ENCODE peak calls at places on chromosomes 5 and 9, in five cellular contexts. One of them, this sample, is unnamed.

GRCh38 chr5:83834306-83834705 is 113.7 kb upstream of the HAPLN1 start:
- DNase-seq in K562: no peak
- DNase-seq in upper lobe of left lung: no peak
- DNase-seq in endothelial cell of umbilical vein: no peak
- DNase-seq in prostate gland: no peak
- DNase-seq in this sample: no peak

GRCh38 chr5:103800728-103801127 is 238.1 kb upstream of the NUDT12 start:
- DNase-seq in K562: no peak
- DNase-seq in prostate gland: no peak
- DNase-seq in endothelial cell of umbilical vein: no peak
- DNase-seq in upper lobe of left lung: no peak
- DNase-seq in this sample: no peak

GRCh38 chr5:34585601-34586104 is 70.5 kb upstream of the RAI14 start:
- DNase-seq in prostate gland: no peak
- DNase-seq in K562: no peak
- DNase-seq in endothelial cell of umbilical vein: peak; percentile 99
- DNase-seq in upper lobe of left lung: no peak
- DNase-seq in this sample: no peak

GRCh38 chr9:128792978-128793686 is 6.1 kb downstream of the TBC1D13 start:
- DNase-seq in prostate gland: no peak
- DNase-seq in endothelial cell of umbilical vein: no peak
- DNase-seq in K562: no peak
- DNase-seq in upper lobe of left lung: no peak
- DNase-seq in this sample: no peak

GRCh38 chr9:107243757-107244156 is 39.3 kb upstream of the RAD23B start:
- DNase-seq in upper lobe of left lung: no peak
- DNase-seq in endothelial cell of umbilical vein: no peak
- DNase-seq in K562: no peak
- DNase-seq in prostate gland: peak; percentile 78
- DNase-seq in this sample: no peak

GRCh38 chr5:116887104-116887503 is 312.5 kb upstream of the SEMA6A start:
- DNase-seq in prostate gland: no peak
- DNase-seq in endothelial cell of umbilical vein: no peak
- DNase-seq in upper lobe of left lung: no peak
- DNase-seq in K562: no peak
- DNase-seq in this sample: no peak

GRCh38 chr9:92954078-92954861 is 6.9 kb downstream of the FGD3 start:
- DNase-seq in prostate gland: peak; percentile 48
- DNase-seq in upper lobe of left lung: no peak
- DNase-seq in K562: no peak
- DNase-seq in endothelial cell of umbilical vein: no peak
- DNase-seq in this sample: no peak

GRCh38 chr5:1461396-1461795 is 16.2 kb upstream of the SLC6A3 start:
- DNase-seq in upper lobe of left lung: peak; percentile 59
- DNase-seq in endothelial cell of umbilical vein: no peak
- DNase-seq in K562: no peak
- DNase-seq in prostate gland: no peak
- DNase-seq in this sample: no peak

GRCh38 chr9:7777776-7778175 is 21.8 kb downstream of the DMAC1 start:
- DNase-seq in prostate gland: no peak
- DNase-seq in upper lobe of left lung: no peak
- DNase-seq in K562: no peak
- DNase-seq in endothelial cell of umbilical vein: no peak
- DNase-seq in this sample: no peak

GRCh38 chr9:97479496-97480159 is 21.8 kb upstream of the TMOD1 start:
- DNase-seq in prostate gland: no peak
- DNase-seq in K562: no peak
- DNase-seq in upper lobe of left lung: no peak
- DNase-seq in endothelial cell of umbilical vein: no peak
- DNase-seq in this sample: no peak

GRCh38 chr5:78696637-78697036 is 48.1 kb upstream of the LHFPL2 start:
- DNase-seq in prostate gland: no peak
- DNase-seq in upper lobe of left lung: no peak
- DNase-seq in endothelial cell of umbilical vein: peak; percentile 53
- DNase-seq in K562: no peak
- DNase-seq in this sample: no peak

GRCh38 chr9:68974901-68975300 is 39.0 kb downstream of the PRKACG start:
- DNase-seq in upper lobe of left lung: peak; percentile 10
- DNase-seq in prostate gland: no peak
- DNase-seq in endothelial cell of umbilical vein: no peak
- DNase-seq in K562: no peak
- DNase-seq in this sample: no peak

GRCh38 chr5:176810687-176811501 is 535 bp downstream of the UNC5A start:
- DNase-seq in K562: no peak
- DNase-seq in upper lobe of left lung: peak; percentile 80
- DNase-seq in prostate gland: no peak
- DNase-seq in endothelial cell of umbilical vein: no peak
- DNase-seq in this sample: no peak

GRCh38 chr9:129550199-129550839 is 70.6 kb downstream of the C9orf50 start:
- DNase-seq in endothelial cell of umbilical vein: peak; percentile 35
- DNase-seq in upper lobe of left lung: peak; percentile 96
- DNase-seq in K562: no peak
- DNase-seq in prostate gland: peak; percentile 78
- DNase-seq in this sample: peak; percentile 95

GRCh38 chr5:18527017-18527416 is 892.8 kb downstream of the TAF11L14 start:
- DNase-seq in prostate gland: no peak
- DNase-seq in upper lobe of left lung: no peak
- DNase-seq in endothelial cell of umbilical vein: no peak
- DNase-seq in K562: no peak
- DNase-seq in this sample: no peak

GRCh38 chr5:135398855-135399837 is at the start of gene MACROH2A1:
- DNase-seq in upper lobe of left lung: peak; percentile 98
- DNase-seq in K562: peak; percentile 88
- DNase-seq in prostate gland: peak; percentile 84
- DNase-seq in endothelial cell of umbilical vein: peak; percentile 83
- DNase-seq in this sample: peak; percentile 95

GRCh38 chr5:141488591-141489478 is at the start of gene PCDHGC5:
- DNase-seq in K562: no peak
- DNase-seq in endothelial cell of umbilical vein: no peak
- DNase-seq in upper lobe of left lung: no peak
- DNase-seq in prostate gland: no peak
- DNase-seq in this sample: no peak

GRCh38 chr5:96330532-96331140 is 102.4 kb downstream of the PCSK1 start:
- DNase-seq in upper lobe of left lung: no peak
- DNase-seq in endothelial cell of umbilical vein: no peak
- DNase-seq in prostate gland: no peak
- DNase-seq in K562: no peak
- DNase-seq in this sample: no peak

GRCh38 chr5:93349613-93350012 is 231.4 kb downstream of the NR2F1-AS1 start:
- DNase-seq in upper lobe of left lung: no peak
- DNase-seq in K562: no peak
- DNase-seq in prostate gland: no peak
- DNase-seq in endothelial cell of umbilical vein: peak; percentile 97
- DNase-seq in this sample: no peak

GRCh38 chr5:134467231-134467630 is 55.5 kb upstream of the CDKN2AIPNL start:
- DNase-seq in prostate gland: no peak
- DNase-seq in endothelial cell of umbilical vein: no peak
- DNase-seq in K562: no peak
- DNase-seq in upper lobe of left lung: no peak
- DNase-seq in this sample: no peak

GRCh38 chr5:108503986-108504385 is 122.1 kb upstream of the FBXL17 start:
- DNase-seq in K562: no peak
- DNase-seq in endothelial cell of umbilical vein: no peak
- DNase-seq in upper lobe of left lung: no peak
- DNase-seq in prostate gland: no peak
- DNase-seq in this sample: no peak

GRCh38 chr5:173866249-173867172 is 21.6 kb upstream of the CPEB4 start:
- DNase-seq in K562: peak; percentile 97
- DNase-seq in prostate gland: no peak
- DNase-seq in upper lobe of left lung: peak; percentile 44
- DNase-seq in endothelial cell of umbilical vein: no peak
- DNase-seq in this sample: no peak

GRCh38 chr5:118984602-118985001 is 3.7 kb downstream of the DTWD2 start:
- DNase-seq in upper lobe of left lung: no peak
- DNase-seq in K562: no peak
- DNase-seq in prostate gland: no peak
- DNase-seq in endothelial cell of umbilical vein: no peak
- DNase-seq in this sample: no peak

GRCh38 chr9:18947772-18948391 is 85.1 kb downstream of the SAXO1 start:
- DNase-seq in prostate gland: no peak
- DNase-seq in endothelial cell of umbilical vein: no peak
- DNase-seq in K562: no peak
- DNase-seq in upper lobe of left lung: no peak
- DNase-seq in this sample: no peak

GRCh38 chr9:88528356-88528755 is 6.6 kb upstream of the NXNL2 start:
- DNase-seq in upper lobe of left lung: no peak
- DNase-seq in endothelial cell of umbilical vein: no peak
- DNase-seq in K562: no peak
- DNase-seq in prostate gland: no peak
- DNase-seq in this sample: no peak

GRCh38 chr9:81609782-81610738 is 79.3 kb downstream of the TLE1 start:
- DNase-seq in K562: no peak
- DNase-seq in prostate gland: no peak
- DNase-seq in upper lobe of left lung: no peak
- DNase-seq in endothelial cell of umbilical vein: no peak
- DNase-seq in this sample: no peak

GRCh38 chr9:86424246-86424891 is 70.2 kb upstream of the TUT7 start:
- DNase-seq in upper lobe of left lung: no peak
- DNase-seq in K562: no peak
- DNase-seq in prostate gland: no peak
- DNase-seq in endothelial cell of umbilical vein: peak; percentile 6
- DNase-seq in this sample: no peak

GRCh38 chr5:18802336-18802735 is 1168.1 kb downstream of the TAF11L14 start:
- DNase-seq in prostate gland: no peak
- DNase-seq in endothelial cell of umbilical vein: no peak
- DNase-seq in upper lobe of left lung: no peak
- DNase-seq in K562: no peak
- DNase-seq in this sample: no peak

GRCh38 chr5:168740055-168740820 is 161.1 kb upstream of the PANK3 start:
- DNase-seq in prostate gland: no peak
- DNase-seq in endothelial cell of umbilical vein: no peak
- DNase-seq in upper lobe of left lung: no peak
- DNase-seq in K562: no peak
- DNase-seq in this sample: no peak

GRCh38 chr5:83306572-83307241 is 164.8 kb upstream of the VCAN start:
- DNase-seq in prostate gland: no peak
- DNase-seq in endothelial cell of umbilical vein: peak; percentile 29
- DNase-seq in K562: no peak
- DNase-seq in upper lobe of left lung: no peak
- DNase-seq in this sample: no peak

GRCh38 chr9:132577119-132577518 is 5.3 kb upstream of the BARHL1 start:
- DNase-seq in endothelial cell of umbilical vein: no peak
- DNase-seq in prostate gland: no peak
- DNase-seq in K562: no peak
- DNase-seq in upper lobe of left lung: no peak
- DNase-seq in this sample: no peak

GRCh38 chr5:177111720-177112394 is 21.7 kb upstream of the NSD1 start:
- DNase-seq in endothelial cell of umbilical vein: peak; percentile 63
- DNase-seq in upper lobe of left lung: no peak
- DNase-seq in prostate gland: no peak
- DNase-seq in K562: peak; percentile 76
- DNase-seq in this sample: no peak

GRCh38 chr5:115831163-115831768 is 10.1 kb downstream of the ATG12 start:
- DNase-seq in prostate gland: no peak
- DNase-seq in K562: peak; percentile 43
- DNase-seq in endothelial cell of umbilical vein: peak; percentile 51
- DNase-seq in upper lobe of left lung: no peak
- DNase-seq in this sample: no peak

GRCh38 chr9:123049589-123050222 is 16.2 kb downstream of the GPR21 start:
- DNase-seq in upper lobe of left lung: no peak
- DNase-seq in K562: no peak
- DNase-seq in endothelial cell of umbilical vein: peak; percentile 97
- DNase-seq in prostate gland: peak; percentile 57
- DNase-seq in this sample: no peak

GRCh38 chr9:71911061-71911907 is at the start of the genes ABHD17B and C9orf85:
- DNase-seq in endothelial cell of umbilical vein: peak; percentile 100
- DNase-seq in upper lobe of left lung: peak; percentile 96
- DNase-seq in prostate gland: peak; percentile 99
- DNase-seq in K562: peak; percentile 96
- DNase-seq in this sample: peak; percentile 100
- TF ChIP-seq POLR2AphosphoS5 in endothelial cell of umbilical vein: peak; percentile 80
- TF ChIP-seq POLR2AphosphoS5 in upper lobe of left lung: peak; percentile 99
- TF ChIP-seq POLR2AphosphoS5 in prostate gland: peak; percentile 97
- TF ChIP-seq POLR2AphosphoS5 in K562: peak; percentile 91
- TF ChIP-seq POLR2AphosphoS5 in this sample: peak; percentile 95

DNA sequence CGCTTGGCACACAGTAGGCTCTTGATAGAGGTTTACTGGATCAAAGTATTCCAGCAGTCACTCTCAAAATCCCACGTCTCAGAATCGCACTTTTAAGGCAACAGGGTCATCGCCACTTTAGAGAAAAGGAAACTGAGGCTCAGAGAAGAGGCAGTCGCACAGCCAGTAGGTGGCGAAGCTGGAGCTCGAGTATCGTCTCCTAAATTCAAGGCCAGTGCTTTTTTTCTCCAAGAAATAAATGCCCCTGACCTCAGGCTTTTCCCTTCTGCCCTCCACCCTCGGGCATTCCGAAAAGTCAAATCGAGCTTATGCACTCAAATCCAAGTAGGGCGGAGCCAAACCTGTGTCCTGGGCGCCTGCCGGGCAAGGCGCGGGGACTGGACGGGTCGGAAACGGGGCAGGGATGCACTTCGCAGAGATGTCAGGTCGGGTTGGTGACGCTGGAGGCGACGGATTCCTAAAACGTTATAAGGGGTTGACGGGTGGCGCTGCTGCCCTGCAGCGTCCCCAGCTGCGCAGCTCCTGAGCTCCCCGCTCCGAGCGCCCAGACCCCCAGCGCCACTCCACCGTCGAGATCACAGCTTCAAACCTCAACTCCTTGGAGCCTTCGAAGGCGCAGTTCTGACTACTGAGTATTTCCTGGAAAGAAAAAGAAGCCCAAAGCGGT is 4.7 kb upstream of the FOXB2 start:
- DNase-seq in endothelial cell of umbilical vein: no peak
- DNase-seq in K562: no peak
- DNase-seq in upper lobe of left lung: peak; percentile 66
- DNase-seq in prostate gland: no peak
- DNase-seq in this sample: peak; percentile 78
- H3K4me1 ChIP-seq in endothelial cell of umbilical vein: peaks cover 7% of the 10 kb centered on the region
- H3K4me1 ChIP-seq in K562: no peaks in the 10 kb centered on the region
- H3K4me1 ChIP-seq in upper lobe of left lung: peaks cover 57% of the 10 kb centered on the region
- H3K4me1 ChIP-seq in prostate gland: peaks cover 8% of the 10 kb centered on the region
- H3K4me1 ChIP-seq in this sample: peaks cover 57% of the 10 kb centered on the region

GRCh38 chr9:134055981-134056461 is 11.8 kb downstream of the BRD3 start:
- DNase-seq in endothelial cell of umbilical vein: no peak
- DNase-seq in upper lobe of left lung: peak; percentile 94
- DNase-seq in prostate gland: peak; percentile 72
- DNase-seq in K562: no peak
- DNase-seq in this sample: no peak
- TF ChIP-seq POLR2AphosphoS5 in endothelial cell of umbilical vein: no peak
- TF ChIP-seq POLR2AphosphoS5 in upper lobe of left lung: no peak
- TF ChIP-seq POLR2AphosphoS5 in prostate gland: peak; percentile 57
- TF ChIP-seq POLR2AphosphoS5 in K562: no peak
- TF ChIP-seq POLR2AphosphoS5 in this sample: peak; percentile 53

GRCh38 chr5:35816881-35817521 is 39.7 kb upstream of the IL7R start:
- DNase-seq in endothelial cell of umbilical vein: no peak
- DNase-seq in prostate gland: no peak
- DNase-seq in upper lobe of left lung: no peak
- DNase-seq in K562: no peak
- DNase-seq in this sample: no peak
- H3K4me1 ChIP-seq in endothelial cell of umbilical vein: no peaks in the 10 kb centered on the region
- H3K4me1 ChIP-seq in prostate gland: no peaks in the 10 kb centered on the region
- H3K4me1 ChIP-seq in upper lobe of left lung: no peaks in the 10 kb centered on the region
- H3K4me1 ChIP-seq in K562: no peaks in the 10 kb centered on the region
- H3K4me1 ChIP-seq in this sample: no peaks in the 10 kb centered on the region